ENCODE peak calls at places on chromosomes 11 and 22, in seven cellular contexts. N is HTR-8/SVneo; C is astrocyte of the cerebellum; V is activated CD4-positive, alpha-beta T cell treated with anti-CD3 and anti-CD28 coated beads, Interleukin-2, amount 50 U/mL, for 24 hours; R is CD8-positive, alpha-beta T cell; Z is HFF-Myc; Y is H54. J is an unnamed sample.

GRCh38 chr11:134535029-134536025 is 123.3 kb upstream of the B3GAT1 start:
- DNase-seq in N (no peak), C (no peak), V (no peak), R (no peak), Z (no peak), Y (no peak), J (no peak)

GRCh38 chr22:31451709-31452571 is 37.7 kb downstream of the EIF4ENIF1 start:
- DNase-seq in N (peak), C (peak), V (no peak), R (no peak), Z (peak), Y (peak), J (no peak)

GRCh38 chr22:20606041-20606783 is 98.8 kb downstream of the MED15 start:
- DNase-seq in N (peak), C (peak), V (peak), R (peak), Z (no peak), Y (peak), J (peak)

GRCh38 chr22:20651286-20651685 is 122.6 kb upstream of the SERPIND1 start:
- DNase-seq in N (no peak), C (no peak), V (no peak), R (no peak), Z (no peak), Y (no peak), J (no peak)

GRCh38 chr22:22706253-22706940 is 62.0 kb downstream of the GGTLC2 start:
- DNase-seq in N (no peak), C (no peak), V (no peak), R (no peak), Z (no peak), Y (no peak), J (no peak)

GRCh38 chr11:70456921-70457532 is 58.7 kb downstream of the CTTN start:
- DNase-seq in N (no peak), C (no peak), V (no peak), R (no peak), Z (no peak), Y (no peak), J (no peak)

GRCh38 chr11:34302046-34302921 is 55.5 kb downstream of the ABTB2 start:
- DNase-seq in N (peak), C (peak), V (no peak), R (no peak), Z (peak), Y (peak), J (no peak)

GRCh38 chr11:76830639-76831312 is 29.9 kb upstream of the ACER3 start:
- DNase-seq in N (no peak), C (peak), V (no peak), R (no peak), Z (peak), Y (no peak), J (no peak)

GRCh38 chr11:107916671-107917241 is 11.5 kb upstream of the RAB39A start:
- DNase-seq in N (peak), C (no peak), V (no peak), R (peak), Z (peak), Y (peak), J (peak)

GRCh38 chr11:64877390-64878222 is 815 bp downstream of the EHD1 start:
- DNase-seq in N (no peak), C (no peak), V (no peak), R (no peak), Z (no peak), Y (no peak), J (no peak)

GRCh38 chr11:46865340-46865739 is 19.3 kb upstream of the CKAP5 start:
- DNase-seq in N (no peak), C (no peak), V (no peak), R (no peak), Z (peak), Y (no peak), J (no peak)

GRCh38 chr11:68583047-68583446 is 101.3 kb upstream of the GAL start:
- DNase-seq in N (no peak), C (no peak), V (no peak), R (no peak), Z (no peak), Y (no peak), J (no peak)

GRCh38 chr22:45329536-45329936 is 19.8 kb downstream of the FAM118A start:
- DNase-seq in N (no peak), C (no peak), V (no peak), R (no peak), Z (no peak), Y (no peak), J (no peak)

GRCh38 chr22:30921108-30921507 is 47.5 kb downstream of the MORC2 start:
- DNase-seq in N (no peak), C (no peak), V (no peak), R (no peak), Z (no peak), Y (no peak), J (peak)

GRCh38 chr22:42945027-42945426 is 69.9 kb downstream of the PACSIN2 start:
- DNase-seq in N (no peak), C (no peak), V (no peak), R (no peak), Z (no peak), Y (no peak), J (no peak)

GRCh38 chr22:39973656-39974055 is 13.5 kb downstream of the TMA7B start:
- DNase-seq in N (no peak), C (no peak), V (no peak), R (no peak), Z (no peak), Y (no peak), J (no peak)

GRCh38 chr11:2800655-2801531 is 84.7 kb downstream of the CDKN1C start:
- DNase-seq in N (no peak), C (no peak), V (no peak), R (peak), Z (no peak), Y (no peak), J (no peak)

GRCh38 chr11:113317297-113317696 is 2.9 kb downstream of the TTC12 start:
- DNase-seq in N (no peak), C (no peak), V (no peak), R (no peak), Z (no peak), Y (no peak), J (no peak)

GRCh38 chr11:1034001-1034400 is 2.5 kb downstream of the MUC6 start:
- DNase-seq in N (no peak), C (no peak), V (no peak), R (no peak), Z (no peak), Y (peak), J (no peak)

GRCh38 chr11:1338201-1339065 is 29.0 kb upstream of the TOLLIP start:
- DNase-seq in N (no peak), C (no peak), V (no peak), R (no peak), Z (no peak), Y (no peak), J (peak)

GRCh38 chr11:1705121-1706052 is 8.4 kb downstream of the KRTAP5-6 start:
- DNase-seq in N (no peak), C (peak), V (no peak), R (no peak), Z (no peak), Y (peak), J (no peak)

J was measured in retina.